ENCODE peak calls at places on chromosome 14, in four cellular contexts. One of them, this sample, is unnamed.

GRCh38 chr14:74558655-74559054 is 53.4 kb downstream of the LTBP2 start:
- DNase-seq in HepG2: no peak
- DNase-seq in GM12878: no peak
- DNase-seq in K562: no peak
- DNase-seq in this sample: no peak

GRCh38 chr14:88002421-88002820 is 2.5 kb upstream of the GPR65 start:
- DNase-seq in HepG2: no peak
- DNase-seq in GM12878: no peak
- DNase-seq in K562: no peak
- DNase-seq in this sample: no peak

GRCh38 chr14:100634026-100634425 is 46.8 kb upstream of the BEGAIN start:
- DNase-seq in HepG2: no peak
- DNase-seq in GM12878: no peak
- DNase-seq in K562: no peak
- DNase-seq in this sample: no peak

GRCh38 chr14:100117647-100118376 is 41.6 kb downstream of the DEGS2 start:
- DNase-seq in HepG2: no peak
- DNase-seq in GM12878: no peak
- DNase-seq in K562: no peak
- DNase-seq in this sample: no peak

GRCh38 chr14:85037411-85037810 is 492.5 kb upstream of the FLRT2 start:
- DNase-seq in HepG2: no peak
- DNase-seq in GM12878: no peak
- DNase-seq in K562: no peak
- DNase-seq in this sample: no peak

GRCh38 chr14:63562414-63562813 is 19.2 kb upstream of the PPP2R5E start:
- DNase-seq in HepG2: no peak
- DNase-seq in GM12878: no peak
- DNase-seq in K562: no peak
- DNase-seq in this sample: no peak

GRCh38 chr14:64845878-64846277 is 33.8 kb downstream of the SPTB start:
- DNase-seq in HepG2: no peak
- DNase-seq in GM12878: no peak
- DNase-seq in K562: no peak
- DNase-seq in this sample: no peak

GRCh38 chr14:93787465-93788306 is 599 bp downstream of the PRIMA1 start:
- DNase-seq in HepG2: no peak
- DNase-seq in GM12878: no peak
- DNase-seq in K562: no peak
- DNase-seq in this sample: peak; percentile 74

GRCh38 chr14:53538316-53538851 is 385.3 kb upstream of the DDHD1 start:
- DNase-seq in HepG2: no peak
- DNase-seq in GM12878: no peak
- DNase-seq in K562: no peak
- DNase-seq in this sample: no peak

GRCh38 chr14:89720741-89721315 is 233.7 kb downstream of the EFCAB11 start:
- DNase-seq in HepG2: no peak
- DNase-seq in GM12878: peak; percentile 50
- DNase-seq in K562: no peak
- DNase-seq in this sample: no peak

GRCh38 chr14:64779472-64779871 is 75.2 kb downstream of the PLEKHG3 start:
- DNase-seq in HepG2: no peak
- DNase-seq in GM12878: no peak
- DNase-seq in K562: no peak
- DNase-seq in this sample: no peak

GRCh38 chr14:53741379-53742225 is 215.0 kb downstream of the BMP4 start:
- DNase-seq in HepG2: no peak
- DNase-seq in GM12878: no peak
- DNase-seq in K562: no peak
- DNase-seq in this sample: no peak

GRCh38 chr14:23066855-23067744 is 9.8 kb upstream of the CDH24 start:
- DNase-seq in HepG2: no peak
- DNase-seq in GM12878: no peak
- DNase-seq in K562: no peak
- DNase-seq in this sample: no peak

GRCh38 chr14:69580009-69580577 is 5.4 kb upstream of the CCDC177 start:
- DNase-seq in HepG2: peak; percentile 95
- DNase-seq in GM12878: no peak
- DNase-seq in K562: peak; percentile 50
- DNase-seq in this sample: peak; percentile 73

DNA sequence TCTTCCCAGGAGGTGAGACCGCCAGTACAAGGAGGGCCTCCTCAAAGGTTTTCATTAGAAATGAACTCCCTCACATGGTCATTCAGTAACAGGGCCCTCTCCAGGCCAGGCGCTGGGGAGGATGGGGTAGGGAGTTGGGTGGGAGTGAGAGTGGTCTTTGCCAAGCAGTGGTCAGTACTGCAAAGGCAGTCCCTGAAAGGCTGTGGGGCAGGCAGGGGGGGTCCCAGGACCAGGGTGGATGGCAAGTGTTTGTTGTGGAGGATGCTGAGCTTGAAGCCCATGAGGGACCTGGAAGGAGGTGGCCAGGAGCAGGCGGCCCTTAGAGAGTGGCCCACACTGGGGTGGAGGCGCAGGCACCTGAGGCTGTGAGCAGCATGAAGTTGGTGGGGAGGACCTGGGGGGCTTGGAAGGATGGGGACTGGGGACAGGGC is 26.1 kb downstream of the CEP170B start:
- DNase-seq in HepG2: no peak
- DNase-seq in GM12878: no peak
- DNase-seq in K562: no peak
- DNase-seq in this sample: no peak
- TF ChIP-seq CBFB in HepG2: no peak
- TF ChIP-seq CBFB in GM12878: no peak
- TF ChIP-seq CBFB in K562: no peak
- TF ChIP-seq CBFB in this sample: no peak

DNA sequence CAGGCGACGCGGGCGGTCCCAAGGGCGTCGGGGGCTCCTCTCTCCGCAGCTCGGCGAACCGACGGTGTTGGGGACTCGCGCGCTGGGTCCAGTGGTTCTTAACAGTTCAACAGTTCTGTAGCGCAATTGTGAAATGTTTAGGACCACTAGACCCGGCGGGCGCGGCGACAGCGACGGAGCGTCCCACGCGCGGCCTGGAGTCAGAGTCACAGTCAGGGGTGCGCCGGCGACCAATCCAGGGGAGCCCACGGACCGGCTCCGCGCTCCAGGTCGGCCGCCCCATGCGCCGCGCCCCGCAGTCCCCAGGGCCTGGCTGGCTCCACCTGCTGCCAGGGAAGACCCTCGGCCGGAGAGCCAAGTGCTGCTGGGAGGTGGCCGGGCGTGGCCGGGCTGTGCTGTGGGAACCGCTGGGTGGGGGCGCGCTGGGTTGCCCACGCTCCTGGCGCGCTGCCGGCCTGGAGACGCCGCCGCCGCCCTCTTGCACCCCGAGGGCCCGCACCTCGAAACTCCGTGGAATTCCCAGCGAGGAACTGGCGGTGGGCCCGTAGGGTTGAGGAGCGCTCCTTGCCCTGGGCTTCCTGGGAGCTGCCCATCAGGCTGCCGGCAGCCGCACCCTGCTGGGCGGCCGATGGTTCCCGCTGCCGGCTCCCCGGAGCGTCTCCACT is 20.9 kb upstream of the KIF26A start:
- DNase-seq in HepG2: no peak
- DNase-seq in GM12878: no peak
- DNase-seq in K562: no peak
- DNase-seq in this sample: peak; percentile 28
- TF ChIP-seq ETV6 in HepG2: no peak
- TF ChIP-seq ETV6 in GM12878: no peak
- TF ChIP-seq ETV6 in K562: no peak
- TF ChIP-seq ETV6 in this sample: no peak

DNA sequence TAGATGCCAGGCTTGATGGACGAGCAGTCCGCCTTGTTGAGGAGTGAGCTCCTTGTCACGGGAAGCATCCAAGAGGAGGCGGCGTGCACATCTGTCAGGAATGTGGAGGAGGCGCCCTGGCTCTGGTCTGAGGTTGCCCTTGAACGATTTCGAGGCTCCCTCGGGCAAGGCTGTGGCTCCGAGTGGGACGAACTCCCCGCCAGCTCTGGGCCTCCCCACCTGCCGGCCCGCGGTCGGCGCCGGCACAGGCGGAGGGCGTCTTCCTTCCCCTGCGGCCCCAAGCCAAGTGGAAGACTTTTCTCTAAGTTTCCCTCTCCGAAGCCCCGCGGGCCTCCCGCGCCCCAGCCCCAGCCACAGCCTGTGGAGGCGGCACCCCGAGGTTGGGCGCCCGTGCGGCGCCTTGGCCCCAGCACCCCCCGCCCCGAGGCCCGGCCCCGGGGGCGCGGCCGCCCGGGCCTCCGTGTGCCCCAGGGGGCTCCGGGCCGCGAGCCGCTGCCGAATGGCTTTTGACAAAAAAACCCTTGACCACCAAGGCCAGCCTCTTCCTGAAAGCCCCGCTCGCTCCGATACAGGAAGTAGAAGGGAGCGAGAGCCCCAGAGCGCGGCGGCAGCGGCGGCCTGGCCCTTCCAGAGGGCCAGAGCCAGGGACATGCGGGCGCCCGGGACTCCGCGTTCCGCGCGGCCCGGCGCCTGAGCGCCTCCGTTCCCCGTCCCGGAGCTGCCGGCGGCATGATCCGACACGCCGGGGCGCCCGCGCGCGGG is at the start of gene RIN3:
- DNase-seq in HepG2: peak; percentile 38
- DNase-seq in GM12878: no peak
- DNase-seq in K562: no peak
- DNase-seq in this sample: peak; percentile 67
- TF ChIP-seq CBFB in HepG2: no peak
- TF ChIP-seq CBFB in GM12878: no peak
- TF ChIP-seq CBFB in K562: no peak
- TF ChIP-seq CBFB in this sample: no peak

GRCh38 chr14:71466942-71467341 is 465.3 kb upstream of the RGS6 start:
- DNase-seq in HepG2: no peak
- DNase-seq in GM12878: no peak
- DNase-seq in K562: no peak
- DNase-seq in this sample: no peak
- TF ChIP-seq ETV6 in HepG2: no peak
- TF ChIP-seq ETV6 in GM12878: no peak
- TF ChIP-seq ETV6 in K562: no peak
- TF ChIP-seq ETV6 in this sample: no peak

DNA sequence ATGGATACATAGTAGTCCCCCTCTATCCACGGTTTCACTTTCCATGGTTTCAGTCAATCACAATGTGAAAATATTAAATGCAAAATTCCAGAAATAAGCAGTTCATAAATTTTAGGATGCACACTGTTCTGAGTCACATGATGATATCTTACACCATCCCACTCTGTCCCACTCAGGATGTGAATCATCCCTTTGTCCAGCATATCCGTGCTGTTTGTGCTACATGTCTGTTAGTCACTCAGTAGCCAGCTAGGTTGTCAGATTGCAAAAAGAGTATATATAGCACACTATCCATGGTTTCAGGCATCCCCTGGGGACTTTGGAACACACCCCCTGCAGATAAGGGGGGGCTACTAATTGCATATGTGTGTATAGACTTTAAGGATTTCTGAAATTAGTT is 8.1 kb upstream of the NAA30 start:
- DNase-seq in HepG2: peak; percentile 42
- DNase-seq in GM12878: no peak
- DNase-seq in K562: no peak
- DNase-seq in this sample: no peak
- TF ChIP-seq CBFB in HepG2: no peak
- TF ChIP-seq CBFB in GM12878: no peak
- TF ChIP-seq CBFB in K562: no peak
- TF ChIP-seq CBFB in this sample: no peak

DNA sequence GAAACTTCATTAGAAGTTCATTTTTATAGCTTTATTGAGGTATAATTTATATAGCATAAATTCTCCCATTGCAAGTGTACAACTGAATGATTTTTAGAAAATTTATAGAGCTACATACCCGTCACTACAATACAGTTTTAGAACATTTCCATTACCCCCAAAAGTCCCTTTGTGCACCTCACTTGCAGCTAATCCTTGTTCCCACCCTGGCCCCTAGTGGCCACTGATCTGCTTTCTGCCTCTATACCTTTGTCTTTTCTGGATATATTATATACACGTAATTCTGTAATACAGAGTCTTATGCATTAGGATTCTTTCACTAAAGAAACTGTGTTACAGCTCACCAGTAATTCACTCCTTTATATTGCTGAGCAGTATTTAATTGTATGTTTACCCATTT is 145.1 kb upstream of the DIO2 start:
- DNase-seq in HepG2: peak; percentile 2
- DNase-seq in GM12878: no peak
- DNase-seq in K562: no peak
- DNase-seq in this sample: peak; percentile 13
- TF ChIP-seq ETV6 in HepG2: no peak
- TF ChIP-seq ETV6 in GM12878: no peak
- TF ChIP-seq ETV6 in K562: no peak
- TF ChIP-seq ETV6 in this sample: no peak

GRCh38 chr14:70755655-70756054 is 53.7 kb downstream of the MAP3K9 start:
- DNase-seq in HepG2: no peak
- DNase-seq in GM12878: no peak
- DNase-seq in K562: no peak
- DNase-seq in this sample: no peak
- TF ChIP-seq CBFB in HepG2: no peak
- TF ChIP-seq CBFB in GM12878: no peak
- TF ChIP-seq CBFB in K562: no peak
- TF ChIP-seq CBFB in this sample: no peak

GRCh38 chr14:66365388-66365787 is 120.8 kb upstream of the CCDC196 start:
- DNase-seq in HepG2: no peak
- DNase-seq in GM12878: peak; percentile 15
- DNase-seq in K562: no peak
- DNase-seq in this sample: no peak
- TF ChIP-seq ETV6 in HepG2: no peak
- TF ChIP-seq ETV6 in GM12878: no peak
- TF ChIP-seq ETV6 in K562: no peak
- TF ChIP-seq ETV6 in this sample: no peak

GRCh38 chr14:97212399-97212798 is 415.2 kb downstream of the VRK1 start:
- DNase-seq in HepG2: no peak
- DNase-seq in GM12878: no peak
- DNase-seq in K562: no peak
- DNase-seq in this sample: no peak
- TF ChIP-seq CBFB in HepG2: no peak
- TF ChIP-seq CBFB in GM12878: no peak
- TF ChIP-seq CBFB in K562: no peak
- TF ChIP-seq CBFB in this sample: no peak

DNA sequence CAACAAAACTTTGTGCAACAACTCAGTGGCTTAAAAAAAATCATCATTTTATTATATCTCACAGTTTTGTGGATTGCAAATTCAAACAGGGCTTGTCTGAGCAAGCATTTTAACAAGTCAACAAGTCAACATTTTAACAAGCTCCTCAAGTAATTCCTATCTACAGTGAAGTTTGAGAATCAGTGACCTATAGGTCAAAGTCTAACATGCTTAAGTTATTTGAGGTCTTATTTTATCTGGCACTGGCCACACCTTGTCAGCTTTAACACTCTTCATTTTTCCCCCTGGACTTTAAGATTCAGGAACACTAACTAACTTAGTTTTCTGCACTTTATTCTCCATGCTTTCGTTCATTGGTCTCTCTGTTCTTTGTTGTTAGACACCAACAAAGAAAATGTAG is 71.2 kb upstream of the PELI2 start:
- DNase-seq in HepG2: no peak
- DNase-seq in GM12878: no peak
- DNase-seq in K562: no peak
- DNase-seq in this sample: no peak
- TF ChIP-seq ETV6 in HepG2: no peak
- TF ChIP-seq ETV6 in GM12878: no peak
- TF ChIP-seq ETV6 in K562: no peak
- TF ChIP-seq ETV6 in this sample: no peak